ENCODE peak calls at places on chromosomes 12 and 14, in six cellular contexts. W is mesenchymal stem cell, K is H1, P is IMR-90, G is trophoblast cell, N is neuronal stem cell. L is an unnamed sample.

GRCh38 chr12:108729612-108730336 is 1.5 kb downstream of the CORO1C start:
- DNase-seq in G (no peak), K (no peak), P (no peak), N (peak), W (peak), L (no peak)

GRCh38 chr12:115135800-115136211 is 451.8 kb upstream of the TBX3 start:
- DNase-seq in K (no peak), G (no peak), W (peak), N (no peak), P (peak), L (no peak)

GRCh38 chr12:57521475-57522018 is 1.1 kb upstream of the MBD6 start:
- DNase-seq in P (peak), G (no peak), W (peak), K (no peak), N (peak), L (peak)

GRCh38 chr14:62662811-62663477 is 382.3 kb downstream of the KCNH5 start:
- DNase-seq in G (no peak), P (peak), K (no peak), N (no peak), W (peak), L (peak)

GRCh38 chr12:53051058-53051880 is 1.4 kb downstream of the TNS2 start:
- DNase-seq in N (no peak), W (peak), G (no peak), K (no peak), P (peak), L (peak)

GRCh38 chr14:105980224-105980623 is 453.8 kb downstream of the TMEM121 start:
- DNase-seq in P (no peak), G (no peak), N (no peak), W (no peak), K (no peak), L (no peak)

GRCh38 chr14:105184461-105184860 is 3.3 kb upstream of the NUDT14 start:
- DNase-seq in N (no peak), K (no peak), G (no peak), W (no peak), P (no peak), L (no peak)

GRCh38 chr14:94024549-94024948 is 1.6 kb upstream of the OTUB2 start:
- DNase-seq in W (no peak), P (no peak), G (no peak), N (no peak), K (no peak), L (no peak)

GRCh38 chr12:38711055-38711454 is 194.3 kb downstream of the CPNE8 start:
- DNase-seq in K (no peak), G (no peak), W (peak), P (no peak), N (no peak), L (no peak)
- H3K4me3 ChIP-seq in K (no peak), G (no peak), W (no peak), P (no peak), N (no peak), L (no peak)

GRCh38 chr14:39102969-39103957 is at the start of gene SEC23A:
- DNase-seq in P (peak), G (peak), K (peak), N (peak), W (peak), L (peak)
- H2BK5ac ChIP-seq in P (peak), G (peak), K (peak), N (peak), W (peak), L (peak)

GRCh38 chr14:70724944-70725343 is 83.2 kb downstream of the TTC9 start:
- DNase-seq in K (no peak), N (no peak), G (no peak), W (no peak), P (no peak), L (no peak)

GRCh38 chr14:70726651-70727375 is 82.5 kb downstream of the MAP3K9 start:
- DNase-seq in W (no peak), P (no peak), K (no peak), N (no peak), G (no peak), L (no peak)

GRCh38 chr14:70722418-70722817 is 80.7 kb downstream of the TTC9 start:
- DNase-seq in G (no peak), K (no peak), P (no peak), W (no peak), N (no peak), L (no peak)

GRCh38 chr14:70721542-70721941 is 79.8 kb downstream of the TTC9 start:
- DNase-seq in N (no peak), W (peak), K (no peak), G (no peak), P (peak), L (peak)

GRCh38 chr14:70724061-70724596 is 82.4 kb downstream of the TTC9 start:
- DNase-seq in P (no peak), K (no peak), W (no peak), G (no peak), N (no peak), L (no peak)
- H3K4me3 ChIP-seq in P (no peak), K (no peak), W (no peak), G (no peak), N (no peak), L (no peak)

GRCh38 chr14:90256354-90257131 is at the start of gene PSMC1:
- DNase-seq in W (peak), N (peak), P (peak), K (peak), G (peak), L (peak)
- H2BK5ac ChIP-seq in W (no peak), N (no peak), P (peak), K (peak), G (peak), L (no peak)

GRCh38 chr14:52220924-52221802 is 46.3 kb upstream of the PTGDR start:
- DNase-seq in W (no peak), G (no peak), N (no peak), P (no peak), K (no peak), L (no peak)
- H3K4me3 ChIP-seq in W (no peak), G (no peak), N (no peak), P (no peak), K (no peak), L (no peak)

GRCh38 chr12:132327351-132328171 is 1.8 kb downstream of the GALNT9 start:
- DNase-seq in K (no peak), G (no peak), P (peak), W (peak), N (no peak), L (peak)

GRCh38 chr12:132330549-132330881 is 1.1 kb upstream of the GALNT9 start:
- DNase-seq in K (no peak), N (no peak), P (no peak), W (no peak), G (no peak), L (no peak)

GRCh38 chr12:132329036-132329738 is at the start of gene GALNT9:
- DNase-seq in G (no peak), N (peak), W (no peak), P (no peak), K (no peak), L (peak)

GRCh38 chr12:132328282-132329029 is 933 bp downstream of the GALNT9 start:
- DNase-seq in P (no peak), G (no peak), N (no peak), K (no peak), W (no peak), L (no peak)

DNA sequence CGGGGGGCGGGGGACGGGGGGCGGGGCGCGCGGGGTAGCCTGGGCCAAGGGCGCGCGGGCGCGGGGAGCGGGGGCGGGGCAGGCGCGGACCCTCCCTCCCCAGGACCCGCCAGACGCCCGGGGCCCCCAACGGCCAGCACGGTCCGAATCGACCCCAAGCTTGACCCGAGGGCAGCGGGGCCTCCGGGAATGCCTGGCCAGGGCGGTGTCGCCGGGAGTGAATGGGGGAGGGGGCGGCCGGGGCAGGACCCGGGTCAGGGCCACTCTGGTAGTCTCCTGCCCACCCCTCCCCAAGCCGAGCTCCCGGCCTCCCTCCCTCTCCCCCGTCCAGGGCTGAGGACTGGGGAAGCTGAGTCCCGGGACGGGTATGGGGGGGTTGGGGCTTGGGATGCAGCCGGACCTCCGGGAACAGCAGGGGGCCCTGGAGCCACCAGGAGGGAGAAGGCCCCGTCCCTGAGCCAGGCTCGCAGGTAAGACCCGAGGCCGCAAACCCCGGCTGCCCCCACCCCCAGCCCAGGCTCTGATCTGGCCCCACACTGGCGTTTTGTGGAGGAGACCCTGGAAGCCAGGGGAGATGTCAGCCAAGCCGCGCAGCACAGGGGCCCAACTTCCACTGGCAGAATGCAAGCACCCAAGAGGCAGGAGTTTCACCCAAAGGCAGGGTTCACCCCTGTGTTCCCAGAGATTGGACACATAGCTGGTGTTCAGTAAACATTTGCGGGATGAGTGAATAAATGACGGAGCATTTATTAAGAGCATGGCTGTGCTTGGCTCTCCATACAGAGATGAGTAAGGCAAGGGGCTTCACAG is 555 bp upstream of the GALNT9 start:
- DNase-seq in N (peak), G (no peak), W (no peak), P (no peak), K (no peak), L (no peak)
- H2BK5ac ChIP-seq in N (no peak), G (no peak), W (no peak), P (no peak), K (no peak), L (no peak)

DNA sequence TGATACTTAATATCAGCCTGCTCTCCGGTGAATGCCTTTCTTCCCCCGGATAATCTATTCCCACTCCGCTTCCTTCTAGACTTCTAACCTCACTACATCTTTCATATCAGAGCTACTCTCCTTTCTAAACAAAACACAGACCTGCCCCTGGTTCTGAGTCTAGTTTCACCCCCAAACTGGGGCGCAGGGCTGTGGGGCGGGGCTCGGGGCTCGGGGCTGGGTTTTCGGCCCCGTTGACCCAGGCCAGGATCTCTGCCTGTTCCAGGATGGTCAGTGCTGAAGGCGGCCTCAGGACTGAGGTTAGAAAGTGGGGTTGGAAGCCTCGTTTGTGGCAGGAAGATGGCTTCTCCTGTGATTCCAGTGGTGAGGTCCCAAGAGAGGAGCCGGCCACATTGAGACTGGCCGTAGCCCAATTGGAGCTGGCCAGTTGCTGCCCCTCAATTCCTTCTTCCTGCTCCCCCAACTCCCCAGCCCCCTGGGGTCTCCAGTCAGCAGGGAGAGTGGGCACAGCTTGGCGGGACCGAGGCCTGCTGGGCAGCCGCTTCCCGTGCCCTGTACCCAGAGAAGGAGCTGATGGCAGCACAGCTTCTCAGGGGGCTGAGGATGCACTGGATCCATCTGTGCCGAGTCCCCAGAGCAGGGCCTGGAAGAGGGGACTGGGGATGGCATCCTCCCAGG is 53.0 kb downstream of the LRCOL1 start:
- DNase-seq in P (no peak), W (no peak), G (no peak), N (no peak), K (no peak), L (no peak)
- H3K4me3 ChIP-seq in P (no peak), W (no peak), G (no peak), N (no peak), K (no peak), L (no peak)

GRCh38 chr14:92465353-92466067 is 48.1 kb upstream of the RIN3 start:
- DNase-seq in N (no peak), K (no peak), G (no peak), P (no peak), W (no peak), L (no peak)

GRCh38 chr14:92464716-92465115 is 48.9 kb upstream of the RIN3 start:
- DNase-seq in N (no peak), P (no peak), K (no peak), W (no peak), G (no peak), L (no peak)

GRCh38 chr14:92462568-92462967 is 51.0 kb upstream of the RIN3 start:
- DNase-seq in N (no peak), G (no peak), K (no peak), P (no peak), W (no peak), L (no peak)

GRCh38 chr14:92463141-92463540 is 50.4 kb upstream of the RIN3 start:
- DNase-seq in K (no peak), P (no peak), W (no peak), N (no peak), G (no peak), L (no peak)

DNA sequence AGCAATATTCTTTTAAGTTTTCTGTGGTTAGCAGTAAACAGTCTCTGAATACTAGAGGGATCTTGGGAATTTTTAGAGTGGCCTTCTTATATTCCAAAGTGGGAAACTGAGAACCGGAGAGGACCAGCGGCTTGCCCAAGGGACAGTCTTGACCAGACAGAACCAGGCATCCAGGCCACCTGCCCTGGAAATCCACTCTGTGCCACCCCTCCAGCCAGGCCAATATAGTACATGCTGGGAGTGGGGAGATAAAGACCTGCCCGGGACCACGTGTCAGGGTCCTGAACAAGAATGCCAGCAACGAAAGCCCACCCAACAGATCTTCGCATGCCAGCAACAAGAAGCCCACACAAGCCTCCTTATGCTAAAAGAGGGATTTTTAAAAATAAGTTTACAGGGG is 49.4 kb upstream of the RIN3 start:
- DNase-seq in K (no peak), P (no peak), N (no peak), W (no peak), G (no peak), L (no peak)
- H2BK5ac ChIP-seq in K (no peak), P (no peak), N (no peak), W (no peak), G (no peak), L (no peak)

L was measured in mesendoderm.